ENCODE peak calls at places on chromosome 17, in six cellular contexts. One of them, this sample, is unnamed.

GRCh38 chr17:82913304-82914043 is 73.7 kb upstream of the ZNF750 start:
- DNase-seq in PC-3: peak
- DNase-seq in GM12891: no peak
- DNase-seq in left colon: no peak
- DNase-seq in epithelial cell of proximal tubule: no peak
- DNase-seq in T-helper 2 cell: no peak
- DNase-seq in this sample: no peak

GRCh38 chr17:6508519-6509294 is 47.6 kb downstream of the PITPNM3 start:
- DNase-seq in PC-3: no peak
- DNase-seq in GM12891: no peak
- DNase-seq in left colon: no peak
- DNase-seq in epithelial cell of proximal tubule: no peak
- DNase-seq in T-helper 2 cell: no peak
- DNase-seq in this sample: no peak

GRCh38 chr17:21039839-21040575 is 2.8 kb downstream of the USP22 start:
- DNase-seq in PC-3: peak
- DNase-seq in GM12891: no peak
- DNase-seq in left colon: peak
- DNase-seq in epithelial cell of proximal tubule: no peak
- DNase-seq in T-helper 2 cell: no peak
- DNase-seq in this sample: no peak

GRCh38 chr17:76444518-76445311 is 8.2 kb downstream of the UBE2O start:
- DNase-seq in PC-3: peak
- DNase-seq in GM12891: no peak
- DNase-seq in left colon: no peak
- DNase-seq in epithelial cell of proximal tubule: no peak
- DNase-seq in T-helper 2 cell: no peak
- DNase-seq in this sample: no peak

GRCh38 chr17:27414271-27414670 is 42.0 kb upstream of the KSR1 start:
- DNase-seq in PC-3: no peak
- DNase-seq in GM12891: no peak
- DNase-seq in left colon: no peak
- DNase-seq in epithelial cell of proximal tubule: no peak
- DNase-seq in T-helper 2 cell: no peak
- DNase-seq in this sample: no peak

GRCh38 chr17:78882546-78883089 is 20.4 kb downstream of the CEP295NL start:
- DNase-seq in PC-3: no peak
- DNase-seq in GM12891: no peak
- DNase-seq in left colon: no peak
- DNase-seq in epithelial cell of proximal tubule: no peak
- DNase-seq in T-helper 2 cell: no peak
- DNase-seq in this sample: no peak

GRCh38 chr17:44536090-44536960 is 21.0 kb upstream of the FZD2 start:
- DNase-seq in PC-3: no peak
- DNase-seq in GM12891: no peak
- DNase-seq in left colon: no peak
- DNase-seq in epithelial cell of proximal tubule: no peak
- DNase-seq in T-helper 2 cell: no peak
- DNase-seq in this sample: no peak

GRCh38 chr17:11430766-11431165 is 167.5 kb upstream of the DNAH9 start:
- DNase-seq in PC-3: no peak
- DNase-seq in GM12891: no peak
- DNase-seq in left colon: no peak
- DNase-seq in epithelial cell of proximal tubule: no peak
- DNase-seq in T-helper 2 cell: no peak
- DNase-seq in this sample: no peak

GRCh38 chr17:42002792-42003301 is 14.4 kb downstream of the DNAJC7 start:
- DNase-seq in PC-3: peak
- DNase-seq in GM12891: no peak
- DNase-seq in left colon: no peak
- DNase-seq in epithelial cell of proximal tubule: no peak
- DNase-seq in T-helper 2 cell: no peak
- DNase-seq in this sample: no peak

GRCh38 chr17:37743875-37744632 is 805 bp downstream of the HNF1B start:
- DNase-seq in PC-3: peak
- DNase-seq in GM12891: no peak
- DNase-seq in left colon: peak
- DNase-seq in epithelial cell of proximal tubule: no peak
- DNase-seq in T-helper 2 cell: no peak
- DNase-seq in this sample: no peak

GRCh38 chr17:82592751-82593589 is 55.3 kb downstream of the WDR45B start:
- DNase-seq in PC-3: peak
- DNase-seq in GM12891: no peak
- DNase-seq in left colon: peak
- DNase-seq in epithelial cell of proximal tubule: peak
- DNase-seq in T-helper 2 cell: peak
- DNase-seq in this sample: peak

GRCh38 chr17:12342609-12343248 is 322.1 kb downstream of the MAP2K4 start:
- DNase-seq in PC-3: peak
- DNase-seq in GM12891: peak
- DNase-seq in left colon: peak
- DNase-seq in epithelial cell of proximal tubule: no peak
- DNase-seq in T-helper 2 cell: no peak
- DNase-seq in this sample: no peak

GRCh38 chr17:60167095-60167741 is 17.4 kb downstream of the CA4 start:
- DNase-seq in PC-3: peak
- DNase-seq in GM12891: no peak
- DNase-seq in left colon: no peak
- DNase-seq in epithelial cell of proximal tubule: no peak
- DNase-seq in T-helper 2 cell: no peak
- DNase-seq in this sample: no peak

GRCh38 chr17:50899005-50899460 is 32.9 kb upstream of the TOB1 start:
- DNase-seq in PC-3: no peak
- DNase-seq in GM12891: no peak
- DNase-seq in left colon: no peak
- DNase-seq in epithelial cell of proximal tubule: no peak
- DNase-seq in T-helper 2 cell: no peak
- DNase-seq in this sample: no peak

GRCh38 chr17:65530158-65530984 is 31.1 kb downstream of the AXIN2 start:
- DNase-seq in PC-3: no peak
- DNase-seq in GM12891: no peak
- DNase-seq in left colon: no peak
- DNase-seq in epithelial cell of proximal tubule: no peak
- DNase-seq in T-helper 2 cell: no peak
- DNase-seq in this sample: no peak

GRCh38 chr17:69525920-69526841 is 111.7 kb downstream of the MAP2K6 start:
- DNase-seq in PC-3: peak
- DNase-seq in GM12891: no peak
- DNase-seq in left colon: peak
- DNase-seq in epithelial cell of proximal tubule: no peak
- DNase-seq in T-helper 2 cell: no peak
- DNase-seq in this sample: no peak

GRCh38 chr17:36089888-36090836 is at the start of gene CCL3:
- DNase-seq in PC-3: peak
- DNase-seq in GM12891: peak
- DNase-seq in left colon: peak
- DNase-seq in epithelial cell of proximal tubule: no peak
- DNase-seq in T-helper 2 cell: no peak
- DNase-seq in this sample: no peak

GRCh38 chr17:80979547-80980378 is 11.9 kb upstream of the CHMP6 start:
- DNase-seq in PC-3: no peak
- DNase-seq in GM12891: no peak
- DNase-seq in left colon: no peak
- DNase-seq in epithelial cell of proximal tubule: no peak
- DNase-seq in T-helper 2 cell: no peak
- DNase-seq in this sample: no peak

GRCh38 chr17:50272711-50273653 is 1.3 kb upstream of the TMEM92 start:
- DNase-seq in PC-3: peak
- DNase-seq in GM12891: peak
- DNase-seq in left colon: peak
- DNase-seq in epithelial cell of proximal tubule: no peak
- DNase-seq in T-helper 2 cell: peak
- DNase-seq in this sample: peak

GRCh38 chr17:3557768-3558583 is at the start of gene TRPV3:
- DNase-seq in PC-3: peak
- DNase-seq in GM12891: peak
- DNase-seq in left colon: peak
- DNase-seq in epithelial cell of proximal tubule: no peak
- DNase-seq in T-helper 2 cell: peak
- DNase-seq in this sample: peak

GRCh38 chr17:27959382-27959709 is 66.2 kb upstream of the LYRM9 start:
- DNase-seq in PC-3: no peak
- DNase-seq in GM12891: no peak
- DNase-seq in left colon: no peak
- DNase-seq in epithelial cell of proximal tubule: no peak
- DNase-seq in T-helper 2 cell: no peak
- DNase-seq in this sample: no peak

GRCh38 chr17:76296186-76296585 is 11.9 kb downstream of the QRICH2 start:
- DNase-seq in PC-3: no peak
- DNase-seq in GM12891: no peak
- DNase-seq in left colon: no peak
- DNase-seq in epithelial cell of proximal tubule: no peak
- DNase-seq in T-helper 2 cell: no peak
- DNase-seq in this sample: no peak

GRCh38 chr17:12667299-12667958 is 1.7 kb downstream of the MYOCD start:
- DNase-seq in PC-3: peak
- DNase-seq in GM12891: peak
- DNase-seq in left colon: no peak
- DNase-seq in epithelial cell of proximal tubule: peak
- DNase-seq in T-helper 2 cell: no peak
- DNase-seq in this sample: no peak

GRCh38 chr17:77847211-77848085 is 111.1 kb upstream of the TNRC6C start:
- DNase-seq in PC-3: no peak
- DNase-seq in GM12891: no peak
- DNase-seq in left colon: no peak
- DNase-seq in epithelial cell of proximal tubule: no peak
- DNase-seq in T-helper 2 cell: no peak
- DNase-seq in this sample: no peak